ENCODE peak calls at places on chromosomes 13 and 19, in eight cellular contexts. One of them, this sample, is unnamed.
A peak's percentile ranks its signal among the peaks of the same experiment; 100 is the strongest.

GRCh38 chr13:102721800-102722231 is 27.0 kb upstream of the METTL21C start:
- DNase-seq in B cell: no peak
- DNase-seq in stimulated activated CD4-positive, alpha-beta T cell treated with anti-CD3 and anti-CD28 coated beads, Interleukin-2, amount 100 ng/mL, for 4 hours: no peak
- DNase-seq in AG08396: no peak
- DNase-seq in heart right ventricle: no peak
- DNase-seq in T-helper 17 cell: no peak
- DNase-seq in tibial artery: no peak
- DNase-seq in GM03348: peak; percentile 59
- DNase-seq in this sample: no peak

GRCh38 chr13:93307166-93307565 is 80.6 kb downstream of the GPC6 start:
- DNase-seq in B cell: no peak
- DNase-seq in stimulated activated CD4-positive, alpha-beta T cell treated with anti-CD3 and anti-CD28 coated beads, Interleukin-2, amount 100 ng/mL, for 4 hours: no peak
- DNase-seq in AG08396: no peak
- DNase-seq in heart right ventricle: no peak
- DNase-seq in T-helper 17 cell: no peak
- DNase-seq in tibial artery: no peak
- DNase-seq in GM03348: peak; percentile 11
- DNase-seq in this sample: no peak

GRCh38 chr13:78604782-78605611 is 1.6 kb upstream of the POU4F1 start:
- DNase-seq in B cell: no peak
- DNase-seq in stimulated activated CD4-positive, alpha-beta T cell treated with anti-CD3 and anti-CD28 coated beads, Interleukin-2, amount 100 ng/mL, for 4 hours: no peak
- DNase-seq in AG08396: peak; percentile 26
- DNase-seq in heart right ventricle: no peak
- DNase-seq in T-helper 17 cell: no peak
- DNase-seq in tibial artery: no peak
- DNase-seq in GM03348: no peak
- DNase-seq in this sample: peak; percentile 66

GRCh38 chr19:639251-640155 is at the start of gene FGF22:
- DNase-seq in B cell: peak; percentile 100
- DNase-seq in stimulated activated CD4-positive, alpha-beta T cell treated with anti-CD3 and anti-CD28 coated beads, Interleukin-2, amount 100 ng/mL, for 4 hours: peak; percentile 95
- DNase-seq in AG08396: peak; percentile 99
- DNase-seq in heart right ventricle: peak; percentile 92
- DNase-seq in T-helper 17 cell: peak; percentile 97
- DNase-seq in tibial artery: peak; percentile 92
- DNase-seq in GM03348: peak; percentile 100
- DNase-seq in this sample: peak; percentile 89

GRCh38 chr19:54704928-54705327 is 19.3 kb upstream of the KIR3DL3 start:
- DNase-seq in B cell: no peak
- DNase-seq in stimulated activated CD4-positive, alpha-beta T cell treated with anti-CD3 and anti-CD28 coated beads, Interleukin-2, amount 100 ng/mL, for 4 hours: no peak
- DNase-seq in AG08396: no peak
- DNase-seq in heart right ventricle: no peak
- DNase-seq in T-helper 17 cell: no peak
- DNase-seq in tibial artery: no peak
- DNase-seq in GM03348: no peak
- DNase-seq in this sample: no peak

GRCh38 chr13:65679240-65679639 is 1550.9 kb downstream of the PCDH9 start:
- DNase-seq in B cell: no peak
- DNase-seq in stimulated activated CD4-positive, alpha-beta T cell treated with anti-CD3 and anti-CD28 coated beads, Interleukin-2, amount 100 ng/mL, for 4 hours: no peak
- DNase-seq in AG08396: no peak
- DNase-seq in heart right ventricle: no peak
- DNase-seq in T-helper 17 cell: no peak
- DNase-seq in tibial artery: no peak
- DNase-seq in GM03348: no peak
- DNase-seq in this sample: no peak

GRCh38 chr13:41708648-41709175 is 251.4 kb downstream of the RGCC start:
- DNase-seq in B cell: no peak
- DNase-seq in stimulated activated CD4-positive, alpha-beta T cell treated with anti-CD3 and anti-CD28 coated beads, Interleukin-2, amount 100 ng/mL, for 4 hours: no peak
- DNase-seq in AG08396: no peak
- DNase-seq in heart right ventricle: peak; percentile 35
- DNase-seq in T-helper 17 cell: no peak
- DNase-seq in tibial artery: peak; percentile 27
- DNase-seq in GM03348: peak; percentile 22
- DNase-seq in this sample: no peak

GRCh38 chr13:113671066-113672001 is 4.3 kb downstream of the GRK1 start:
- DNase-seq in B cell: no peak
- DNase-seq in stimulated activated CD4-positive, alpha-beta T cell treated with anti-CD3 and anti-CD28 coated beads, Interleukin-2, amount 100 ng/mL, for 4 hours: no peak
- DNase-seq in AG08396: no peak
- DNase-seq in heart right ventricle: no peak
- DNase-seq in T-helper 17 cell: no peak
- DNase-seq in tibial artery: peak; percentile 15
- DNase-seq in GM03348: no peak
- DNase-seq in this sample: no peak

GRCh38 chr19:47404334-47405196 is 14.8 kb downstream of the MEIS3 start:
- DNase-seq in B cell: peak; percentile 18
- DNase-seq in stimulated activated CD4-positive, alpha-beta T cell treated with anti-CD3 and anti-CD28 coated beads, Interleukin-2, amount 100 ng/mL, for 4 hours: no peak
- DNase-seq in AG08396: no peak
- DNase-seq in heart right ventricle: no peak
- DNase-seq in T-helper 17 cell: no peak
- DNase-seq in tibial artery: no peak
- DNase-seq in GM03348: no peak
- DNase-seq in this sample: no peak

GRCh38 chr19:58218899-58219298 is 9.8 kb upstream of the ZNF544 start:
- DNase-seq in B cell: no peak
- DNase-seq in stimulated activated CD4-positive, alpha-beta T cell treated with anti-CD3 and anti-CD28 coated beads, Interleukin-2, amount 100 ng/mL, for 4 hours: no peak
- DNase-seq in AG08396: no peak
- DNase-seq in heart right ventricle: no peak
- DNase-seq in T-helper 17 cell: peak; percentile 25
- DNase-seq in tibial artery: no peak
- DNase-seq in GM03348: no peak
- DNase-seq in this sample: peak; percentile 70

GRCh38 chr13:24272452-24273161 is 36.8 kb upstream of the C1QTNF9 start:
- DNase-seq in B cell: no peak
- DNase-seq in stimulated activated CD4-positive, alpha-beta T cell treated with anti-CD3 and anti-CD28 coated beads, Interleukin-2, amount 100 ng/mL, for 4 hours: no peak
- DNase-seq in AG08396: no peak
- DNase-seq in heart right ventricle: no peak
- DNase-seq in T-helper 17 cell: no peak
- DNase-seq in tibial artery: no peak
- DNase-seq in GM03348: no peak
- DNase-seq in this sample: no peak

GRCh38 chr19:1864480-1865171 is 1.2 kb upstream of the KLF16 start:
- DNase-seq in B cell: peak; percentile 88
- DNase-seq in stimulated activated CD4-positive, alpha-beta T cell treated with anti-CD3 and anti-CD28 coated beads, Interleukin-2, amount 100 ng/mL, for 4 hours: peak; percentile 52
- DNase-seq in AG08396: peak; percentile 85
- DNase-seq in heart right ventricle: peak; percentile 76
- DNase-seq in T-helper 17 cell: no peak
- DNase-seq in tibial artery: peak; percentile 66
- DNase-seq in GM03348: peak; percentile 87
- DNase-seq in this sample: peak; percentile 76

GRCh38 chr19:57465680-57466381 is 8.9 kb upstream of the VN1R1 start:
- DNase-seq in B cell: no peak
- DNase-seq in stimulated activated CD4-positive, alpha-beta T cell treated with anti-CD3 and anti-CD28 coated beads, Interleukin-2, amount 100 ng/mL, for 4 hours: no peak
- DNase-seq in AG08396: peak; percentile 45
- DNase-seq in heart right ventricle: no peak
- DNase-seq in T-helper 17 cell: no peak
- DNase-seq in tibial artery: no peak
- DNase-seq in GM03348: no peak
- DNase-seq in this sample: peak; percentile 84

GRCh38 chr13:114261328-114261965 is 20.0 kb upstream of the UPF3A start:
- DNase-seq in B cell: no peak
- DNase-seq in stimulated activated CD4-positive, alpha-beta T cell treated with anti-CD3 and anti-CD28 coated beads, Interleukin-2, amount 100 ng/mL, for 4 hours: no peak
- DNase-seq in AG08396: no peak
- DNase-seq in heart right ventricle: no peak
- DNase-seq in T-helper 17 cell: no peak
- DNase-seq in tibial artery: no peak
- DNase-seq in GM03348: no peak
- DNase-seq in this sample: no peak

GRCh38 chr13:21639604-21640003 is 31.3 kb upstream of the FGF9 start:
- DNase-seq in B cell: no peak
- DNase-seq in stimulated activated CD4-positive, alpha-beta T cell treated with anti-CD3 and anti-CD28 coated beads, Interleukin-2, amount 100 ng/mL, for 4 hours: no peak
- DNase-seq in AG08396: no peak
- DNase-seq in heart right ventricle: no peak
- DNase-seq in T-helper 17 cell: no peak
- DNase-seq in tibial artery: no peak
- DNase-seq in GM03348: no peak
- DNase-seq in this sample: no peak

GRCh38 chr13:76672422-76672821 is 213.8 kb downstream of the KCTD12 start:
- DNase-seq in B cell: no peak
- DNase-seq in stimulated activated CD4-positive, alpha-beta T cell treated with anti-CD3 and anti-CD28 coated beads, Interleukin-2, amount 100 ng/mL, for 4 hours: no peak
- DNase-seq in AG08396: no peak
- DNase-seq in heart right ventricle: no peak
- DNase-seq in T-helper 17 cell: no peak
- DNase-seq in tibial artery: no peak
- DNase-seq in GM03348: no peak
- DNase-seq in this sample: no peak

GRCh38 chr19:19866599-19867248 is 1.0 kb downstream of the ZNF253 start:
- DNase-seq in B cell: peak; percentile 68
- DNase-seq in stimulated activated CD4-positive, alpha-beta T cell treated with anti-CD3 and anti-CD28 coated beads, Interleukin-2, amount 100 ng/mL, for 4 hours: no peak
- DNase-seq in AG08396: peak; percentile 9
- DNase-seq in heart right ventricle: peak; percentile 12
- DNase-seq in T-helper 17 cell: peak; percentile 22
- DNase-seq in tibial artery: peak; percentile 21
- DNase-seq in GM03348: peak; percentile 14
- DNase-seq in this sample: peak; percentile 86

GRCh38 chr19:5826531-5827341 is 12.8 kb downstream of the FUT6 start:
- DNase-seq in B cell: peak; percentile 73
- DNase-seq in stimulated activated CD4-positive, alpha-beta T cell treated with anti-CD3 and anti-CD28 coated beads, Interleukin-2, amount 100 ng/mL, for 4 hours: no peak
- DNase-seq in AG08396: peak; percentile 59
- DNase-seq in heart right ventricle: peak; percentile 70
- DNase-seq in T-helper 17 cell: no peak
- DNase-seq in tibial artery: no peak
- DNase-seq in GM03348: no peak
- DNase-seq in this sample: peak; percentile 85

GRCh38 chr19:55406869-55407624 is 541 bp downstream of the UBE2S start:
- DNase-seq in B cell: peak; percentile 67
- DNase-seq in stimulated activated CD4-positive, alpha-beta T cell treated with anti-CD3 and anti-CD28 coated beads, Interleukin-2, amount 100 ng/mL, for 4 hours: no peak
- DNase-seq in AG08396: peak; percentile 75
- DNase-seq in heart right ventricle: no peak
- DNase-seq in T-helper 17 cell: no peak
- DNase-seq in tibial artery: no peak
- DNase-seq in GM03348: peak; percentile 77
- DNase-seq in this sample: peak; percentile 43

GRCh38 chr19:34319230-34319585 is 45.8 kb upstream of the GPI start:
- DNase-seq in B cell: no peak
- DNase-seq in stimulated activated CD4-positive, alpha-beta T cell treated with anti-CD3 and anti-CD28 coated beads, Interleukin-2, amount 100 ng/mL, for 4 hours: no peak
- DNase-seq in AG08396: no peak
- DNase-seq in heart right ventricle: no peak
- DNase-seq in T-helper 17 cell: no peak
- DNase-seq in tibial artery: no peak
- DNase-seq in GM03348: no peak
- DNase-seq in this sample: no peak

GRCh38 chr19:1591421-1592022 is 1.1 kb downstream of the MBD3 start:
- DNase-seq in B cell: no peak
- DNase-seq in stimulated activated CD4-positive, alpha-beta T cell treated with anti-CD3 and anti-CD28 coated beads, Interleukin-2, amount 100 ng/mL, for 4 hours: no peak
- DNase-seq in AG08396: peak; percentile 40
- DNase-seq in heart right ventricle: no peak
- DNase-seq in T-helper 17 cell: no peak
- DNase-seq in tibial artery: no peak
- DNase-seq in GM03348: no peak
- DNase-seq in this sample: peak; percentile 41

GRCh38 chr13:65710514-65710913 is 1519.6 kb downstream of the PCDH9 start:
- DNase-seq in B cell: no peak
- DNase-seq in stimulated activated CD4-positive, alpha-beta T cell treated with anti-CD3 and anti-CD28 coated beads, Interleukin-2, amount 100 ng/mL, for 4 hours: no peak
- DNase-seq in AG08396: no peak
- DNase-seq in heart right ventricle: no peak
- DNase-seq in T-helper 17 cell: no peak
- DNase-seq in tibial artery: no peak
- DNase-seq in GM03348: no peak
- DNase-seq in this sample: no peak

GRCh38 chr13:35718084-35718483 is 241.6 kb upstream of the MAB21L1 start:
- DNase-seq in B cell: no peak
- DNase-seq in stimulated activated CD4-positive, alpha-beta T cell treated with anti-CD3 and anti-CD28 coated beads, Interleukin-2, amount 100 ng/mL, for 4 hours: no peak
- DNase-seq in AG08396: no peak
- DNase-seq in heart right ventricle: no peak
- DNase-seq in T-helper 17 cell: no peak
- DNase-seq in tibial artery: no peak
- DNase-seq in GM03348: no peak
- DNase-seq in this sample: no peak

GRCh38 chr13:102141625-102142472 is 260.0 kb downstream of the FGF14 start:
- DNase-seq in B cell: no peak
- DNase-seq in stimulated activated CD4-positive, alpha-beta T cell treated with anti-CD3 and anti-CD28 coated beads, Interleukin-2, amount 100 ng/mL, for 4 hours: no peak
- DNase-seq in AG08396: peak; percentile 16
- DNase-seq in heart right ventricle: no peak
- DNase-seq in T-helper 17 cell: no peak
- DNase-seq in tibial artery: no peak
- DNase-seq in GM03348: peak; percentile 53
- DNase-seq in this sample: peak; percentile 49

This sample was measured in NAMALWA.